ENCODE peak calls at places on chromosome 16, in six cellular contexts. I is neural progenitor cell, P is HCT116, M is tibial nerve, N is PC-3, F is AG10803. J is an unnamed sample.

GRCh38 chr16:20042848-20043247 is 30.8 kb downstream of the GPR139 start:
- DNase-seq in I (no peak), P (no peak), M (no peak), N (no peak), F (no peak), J (no peak)

GRCh38 chr16:6343157-6343556 is 989.5 kb upstream of the RBFOX1 start:
- DNase-seq in I (peak), P (no peak), M (no peak), N (no peak), F (no peak), J (no peak)

GRCh38 chr16:69419956-69420355 is 4.5 kb upstream of the CYB5B start:
- DNase-seq in I (no peak), P (no peak), M (no peak), N (no peak), F (no peak), J (no peak)

GRCh38 chr16:20918486-20919239 is 18.1 kb downstream of the LYRM1 start:
- DNase-seq in I (no peak), P (no peak), M (peak), N (no peak), F (peak), J (peak)

GRCh38 chr16:30771726-30772125 is 9.6 kb downstream of the RNF40 start:
- DNase-seq in I (no peak), P (no peak), M (no peak), N (peak), F (no peak), J (no peak)

GRCh38 chr16:51035711-51036110 is 115.4 kb downstream of the SALL1 start:
- DNase-seq in I (no peak), P (no peak), M (no peak), N (no peak), F (no peak), J (no peak)

GRCh38 chr16:64012166-64012565 is 1109.7 kb downstream of the CDH11 start:
- DNase-seq in I (no peak), P (no peak), M (no peak), N (no peak), F (peak), J (no peak)

GRCh38 chr16:85384831-85385462 is 228.2 kb upstream of the GSE1 start:
- DNase-seq in I (no peak), P (no peak), M (no peak), N (peak), F (no peak), J (peak)

GRCh38 chr16:81204794-81205680 is 33.5 kb upstream of the BCO1 start:
- DNase-seq in I (peak), P (peak), M (no peak), N (peak), F (peak), J (peak)

GRCh38 chr16:77214411-77215138 is 15.4 kb downstream of the SYCE1L start:
- DNase-seq in I (no peak), P (no peak), M (no peak), N (peak), F (no peak), J (peak)

GRCh38 chr16:85334718-85335583 is 222.7 kb upstream of the CIBAR2 start:
- DNase-seq in I (peak), P (no peak), M (no peak), N (peak), F (no peak), J (no peak)

GRCh38 chr16:81567987-81568748 is 123.6 kb downstream of the CMIP start:
- DNase-seq in I (no peak), P (no peak), M (no peak), N (peak), F (peak), J (peak)

GRCh38 chr16:3182608-3183444 is 5.2 kb upstream of the OR1F1 start:
- DNase-seq in I (peak), P (no peak), M (no peak), N (peak), F (peak), J (peak)

GRCh38 chr16:6193718-6194117 is 1096.1 kb upstream of the EEF2KMT start:
- DNase-seq in I (peak), P (no peak), M (no peak), N (peak), F (no peak), J (no peak)

GRCh38 chr16:70681382-70682238 is 4.2 kb downstream of the MTSS2 start:
- DNase-seq in I (no peak), P (no peak), M (no peak), N (no peak), F (no peak), J (no peak)

GRCh38 chr16:9091867-9092281 is 430 bp downstream of the HAPSTR1 start:
- DNase-seq in I (no peak), P (no peak), M (peak), N (no peak), F (peak), J (no peak)

GRCh38 chr16:84600343-84601229 is 17.3 kb downstream of the COTL1 start:
- DNase-seq in I (no peak), P (no peak), M (no peak), N (no peak), F (no peak), J (no peak)

GRCh38 chr16:31488630-31489564 is 6.0 kb downstream of the SLC5A2 start:
- DNase-seq in I (no peak), P (no peak), M (no peak), N (no peak), F (no peak), J (no peak)

GRCh38 chr16:10069374-10069773 is 112.9 kb downstream of the GRIN2A start:
- DNase-seq in I (no peak), P (no peak), M (no peak), N (no peak), F (no peak), J (no peak)

GRCh38 chr16:69107311-69107962 is 2.0 kb downstream of the HAS3 start:
- DNase-seq in I (peak), P (no peak), M (no peak), N (peak), F (peak), J (no peak)

GRCh38 chr16:86732621-86733297 is 154.4 kb downstream of the FOXL1 start:
- DNase-seq in I (peak), P (no peak), M (no peak), N (no peak), F (peak), J (no peak)

GRCh38 chr16:9966569-9967157 is 215.6 kb downstream of the GRIN2A start:
- DNase-seq in I (no peak), P (no peak), M (no peak), N (peak), F (peak), J (no peak)

GRCh38 chr16:66932076-66932475 is 2.1 kb downstream of the CIAO2B start:
- DNase-seq in I (no peak), P (no peak), M (no peak), N (no peak), F (no peak), J (no peak)

GRCh38 chr16:66858740-66859396 is 14.7 kb downstream of the CA7 start:
- DNase-seq in I (no peak), P (peak), M (no peak), N (peak), F (peak), J (peak)

GRCh38 chr16:70687172-70687531 is 1.3 kb upstream of the MTSS2 start:
- DNase-seq in I (no peak), P (no peak), M (no peak), N (no peak), F (no peak), J (peak)

GRCh38 chr16:3456374-3456773 is 12.9 kb downstream of the NAA60 start:
- DNase-seq in I (no peak), P (no peak), M (no peak), N (no peak), F (peak), J (peak)

GRCh38 chr16:50616386-50616785 is 64.7 kb downstream of the SNX20 start:
- DNase-seq in I (no peak), P (no peak), M (no peak), N (no peak), F (no peak), J (no peak)

GRCh38 chr16:48081656-48082055 is 74.1 kb downstream of the ABCC12 start:
- DNase-seq in I (no peak), P (no peak), M (no peak), N (peak), F (peak), J (peak)

GRCh38 chr16:53094013-53094630 is 39.3 kb downstream of the CHD9 start:
- DNase-seq in I (no peak), P (no peak), M (no peak), N (peak), F (no peak), J (peak)

GRCh38 chr16:46763147-46763546 is 15.0 kb upstream of the MYLK3 start:
- DNase-seq in I (no peak), P (no peak), M (no peak), N (no peak), F (no peak), J (no peak)

GRCh38 chr16:28838558-28838918 is 7.6 kb downstream of the TUFM start:
- DNase-seq in I (no peak), P (no peak), M (no peak), N (no peak), F (no peak), J (no peak)

GRCh38 chr16:4882633-4883285 is 35.5 kb downstream of the UBN1 start:
- DNase-seq in I (no peak), P (peak), M (no peak), N (peak), F (peak), J (peak)

DNA sequence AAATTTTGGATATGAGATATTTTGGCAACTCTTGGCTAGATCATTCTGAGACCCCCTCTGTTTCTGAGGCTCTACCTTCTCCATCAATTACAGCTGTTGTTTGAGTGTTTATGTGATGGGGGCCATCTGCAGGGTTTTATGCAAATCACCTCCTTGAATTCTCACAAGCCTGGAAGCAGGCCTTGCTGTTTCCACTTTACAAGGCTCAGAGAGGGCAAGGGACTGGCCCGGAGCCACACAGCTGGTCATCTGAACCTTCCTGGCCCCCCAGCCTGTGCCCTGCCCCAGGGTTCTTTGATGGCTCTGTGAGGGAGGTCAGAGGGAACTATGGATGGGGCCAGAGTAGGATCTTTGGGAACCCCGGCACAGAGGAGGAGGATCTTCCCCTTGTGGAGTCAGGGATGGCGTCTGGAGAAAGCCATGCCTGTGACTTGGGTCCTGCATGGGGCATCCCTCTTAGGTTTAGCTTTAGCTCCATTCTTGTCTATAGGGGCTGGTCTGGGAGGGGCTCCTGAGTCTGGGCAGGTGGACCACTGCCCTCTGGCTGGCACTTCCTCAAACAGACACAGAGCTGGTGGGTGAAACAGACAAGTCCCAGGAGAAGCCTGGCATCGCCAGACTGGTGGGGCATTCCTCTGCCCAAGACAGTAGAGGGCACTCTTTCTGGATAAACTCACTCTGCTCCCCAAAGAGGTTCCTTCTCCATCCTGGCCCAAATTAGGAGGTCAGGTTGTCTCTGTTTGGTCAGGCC is 26.2 kb downstream of the IL21R start:
- DNase-seq in I (no peak), P (no peak), M (no peak), N (no peak), F (no peak), J (no peak)
- TF ChIP-seq CTCF in I (peak), P (peak), M (no peak), N (peak), F (no peak), J (no peak)

GRCh38 chr16:16182918-16183317 is 40.4 kb downstream of the ABCC6 start:
- DNase-seq in I (no peak), P (no peak), M (no peak), N (no peak), F (no peak), J (no peak)

GRCh38 chr16:16185095-16185494 is 38.2 kb downstream of the ABCC6 start:
- DNase-seq in I (no peak), P (no peak), M (no peak), N (no peak), F (no peak), J (no peak)

GRCh38 chr16:16186820-16187219 is 36.5 kb downstream of the ABCC6 start:
- DNase-seq in I (no peak), P (no peak), M (no peak), N (no peak), F (no peak), J (no peak)

GRCh38 chr16:16184594-16184993 is 38.7 kb downstream of the ABCC6 start:
- DNase-seq in I (no peak), P (no peak), M (no peak), N (no peak), F (no peak), J (no peak)

DNA sequence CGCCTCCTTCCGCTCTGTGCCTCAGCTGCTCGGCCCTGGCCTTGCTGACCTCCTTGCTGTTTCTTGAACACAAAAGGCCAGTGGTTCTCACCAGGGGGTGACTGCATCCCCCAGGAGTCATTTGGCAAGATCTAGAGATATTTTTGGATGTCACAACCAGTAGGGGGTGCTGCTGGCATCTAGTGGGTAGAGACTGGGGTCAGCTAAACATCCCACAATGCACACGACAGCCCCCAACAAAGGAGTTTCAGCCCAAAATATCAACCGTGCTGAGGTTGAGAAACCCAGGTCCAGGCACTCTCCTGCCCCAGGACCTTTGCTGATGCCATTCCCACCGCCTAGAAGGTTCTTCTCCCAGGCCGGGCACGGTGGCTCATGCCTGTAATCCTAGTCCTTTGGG is 39.7 kb downstream of the ABCC6 start:
- DNase-seq in I (peak), P (no peak), M (no peak), N (no peak), F (no peak), J (no peak)
- TF ChIP-seq CTCF in I (peak), P (peak), M (no peak), N (peak), F (peak), J (peak)

DNA sequence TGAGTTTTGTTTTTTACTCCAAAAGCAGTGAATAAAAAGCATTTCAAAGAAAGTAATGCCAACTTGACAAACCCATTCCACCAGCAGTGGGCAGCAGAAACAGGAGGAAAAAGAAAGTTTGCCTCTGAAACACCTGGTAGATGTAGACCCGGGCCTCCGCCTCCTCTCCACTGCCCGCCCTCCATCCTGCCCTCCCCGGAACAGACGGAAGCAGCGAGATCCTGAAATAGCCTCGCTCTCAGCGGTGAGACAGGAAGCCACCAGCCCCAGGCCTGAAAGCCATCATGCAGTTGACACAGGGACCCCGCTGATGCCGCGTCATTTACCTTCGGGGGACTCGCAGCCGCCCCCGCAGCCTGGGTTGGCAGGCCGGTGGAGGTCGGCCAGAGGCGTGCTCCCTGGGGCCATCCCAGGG is 67.8 kb downstream of the C16orf78 start:
- DNase-seq in I (peak), P (no peak), M (no peak), N (no peak), F (no peak), J (no peak)
- TF ChIP-seq CTCF in I (peak), P (no peak), M (no peak), N (no peak), F (no peak), J (no peak)

GRCh38 chr16:75238853-75239371 is 12.5 kb downstream of the BCAR1 start:
- DNase-seq in I (no peak), P (no peak), M (no peak), N (no peak), F (no peak), J (no peak)
- TF ChIP-seq CTCF in I (no peak), P (no peak), M (no peak), N (peak), F (peak), J (no peak)

GRCh38 chr16:11725457-11725856 is 17.2 kb downstream of the TXNDC11 start:
- DNase-seq in I (no peak), P (no peak), M (no peak), N (no peak), F (no peak), J (no peak)

GRCh38 chr16:11722468-11722808 is 20.2 kb downstream of the TXNDC11 start:
- DNase-seq in I (no peak), P (no peak), M (no peak), N (no peak), F (no peak), J (no peak)

GRCh38 chr16:11727945-11728543 is 14.6 kb downstream of the TXNDC11 start:
- DNase-seq in I (no peak), P (no peak), M (no peak), N (no peak), F (no peak), J (no peak)

GRCh38 chr16:11729787-11730186 is 12.9 kb downstream of the TXNDC11 start:
- DNase-seq in I (no peak), P (no peak), M (no peak), N (no peak), F (no peak), J (no peak)

GRCh38 chr16:11726008-11726407 is 16.6 kb downstream of the TXNDC11 start:
- DNase-seq in I (no peak), P (no peak), M (no peak), N (no peak), F (no peak), J (no peak)
- TF ChIP-seq CTCF in I (no peak), P (no peak), M (no peak), N (no peak), F (no peak), J (no peak)

DNA sequence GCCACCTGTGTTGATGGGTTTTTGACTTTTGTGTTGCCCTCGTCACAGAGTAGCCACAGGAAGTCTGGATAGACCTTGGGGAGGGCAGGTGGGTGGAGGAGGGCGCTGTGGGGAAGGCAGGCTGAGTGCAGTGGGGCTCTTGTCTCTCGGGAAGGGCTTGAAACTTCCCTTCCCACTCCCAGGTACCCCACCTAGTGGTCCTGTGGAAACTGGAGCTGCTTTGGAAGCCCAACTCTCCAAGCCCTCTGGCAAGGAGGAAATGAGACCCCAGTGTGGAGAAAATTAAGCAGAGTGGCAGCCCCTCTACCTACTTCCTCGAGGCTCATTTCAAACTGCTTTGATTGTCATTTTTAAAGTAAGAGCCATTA is 9.2 kb downstream of the CA5A start:
- DNase-seq in I (no peak), P (no peak), M (no peak), N (no peak), F (no peak), J (no peak)
- TF ChIP-seq CTCF in I (peak), P (no peak), M (no peak), N (no peak), F (peak), J (no peak)

GRCh38 chr16:89688395-89688794 is 1.9 kb downstream of the CDK10 start:
- DNase-seq in I (no peak), P (no peak), M (no peak), N (no peak), F (no peak), J (no peak)

GRCh38 chr16:89689142-89689541 is 2.7 kb downstream of the CDK10 start:
- DNase-seq in I (no peak), P (no peak), M (no peak), N (no peak), F (no peak), J (no peak)

GRCh38 chr16:89686520-89687091 is at the start of gene CDK10:
- DNase-seq in I (peak), P (peak), M (peak), N (peak), F (peak), J (peak)

GRCh38 chr16:89685916-89686315 is 573 bp upstream of the CDK10 start:
- DNase-seq in I (no peak), P (no peak), M (no peak), N (no peak), F (no peak), J (no peak)

DNA sequence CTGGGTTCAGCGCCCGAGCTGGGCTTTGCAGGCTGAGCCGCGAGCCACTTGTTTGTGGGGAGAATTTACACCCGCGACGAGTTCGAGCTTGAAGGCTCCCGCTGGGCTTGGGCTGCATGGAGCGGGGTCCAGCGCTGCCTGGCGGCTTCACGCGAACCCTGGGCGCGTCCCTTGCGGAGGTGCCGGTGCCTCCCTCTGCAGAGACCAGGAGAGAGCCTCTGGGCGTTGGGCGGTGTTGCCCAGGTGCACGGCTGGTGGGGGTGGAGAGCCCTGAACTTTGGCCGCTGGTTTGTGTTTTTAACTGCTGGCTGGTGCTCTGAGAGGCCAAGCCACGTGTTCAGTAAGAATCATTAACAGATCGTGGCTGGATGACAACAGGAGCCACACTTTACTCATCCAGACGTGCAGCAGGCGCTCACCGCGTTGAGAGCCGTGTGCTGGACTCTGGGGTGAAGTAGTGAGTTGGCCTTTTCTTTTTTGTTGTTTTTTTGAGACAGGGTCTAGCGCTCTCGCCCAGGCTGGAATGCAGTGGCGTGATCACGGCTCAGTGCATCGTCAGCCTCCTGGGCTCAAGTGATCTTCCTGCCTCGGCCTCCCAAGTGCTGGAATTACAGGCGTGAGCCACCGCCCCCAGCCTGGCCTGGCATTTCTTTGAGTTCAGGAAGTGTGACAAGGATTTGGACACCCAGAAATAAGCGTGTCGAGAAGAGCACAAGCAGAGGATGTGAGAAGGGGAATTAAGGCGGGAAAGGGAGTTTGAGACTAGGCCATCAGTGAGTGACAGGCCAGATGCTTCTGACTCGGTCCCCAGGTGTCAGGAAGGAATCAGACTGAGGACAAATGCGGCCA is 827 bp downstream of the CDK10 start:
- DNase-seq in I (peak), P (no peak), M (no peak), N (peak), F (peak), J (peak)
- TF ChIP-seq CTCF in I (no peak), P (no peak), M (no peak), N (no peak), F (no peak), J (no peak)

J was measured in MCF 10A.